ENCODE peak calls at places on chromosomes 7 and 10, in nine cellular contexts. S, Q, B, G, Y, P, K, N and O are unnamed samples. For H3K4me1, the result is how much of the 10 kb centered on the place peaks cover.

GRCh38 chr10:74227697-74228424 is 76.8 kb downstream of the ADK start:
- DNase-seq in N (no peak), G (no peak), S (no peak), B (no peak), Q (peak), Y (peak), P (no peak), K (peak), O (no peak)

GRCh38 chr7:142516038-142516501 is 233.2 kb upstream of the PRSS1 start:
- DNase-seq in K (peak), G (no peak), Y (peak), N (no peak), B (peak), Q (peak), P (no peak), S (no peak), O (no peak)

GRCh38 chr7:45718464-45719330 is 144.5 kb downstream of the ADCY1 start:
- DNase-seq in Y (peak), Q (no peak), P (no peak), N (no peak), S (no peak), B (no peak), K (no peak), G (no peak), O (no peak)

GRCh38 chr7:102883098-102883860 is 29.5 kb upstream of the LRRC17 start:
- DNase-seq in G (no peak), K (peak), Q (no peak), B (no peak), N (no peak), S (no peak), P (no peak), Y (peak), O (no peak)

GRCh38 chr10:91901784-91902677 is 7.3 kb downstream of the FGFBP3 start:
- DNase-seq in Q (no peak), Y (peak), S (no peak), K (peak), G (peak), N (no peak), B (no peak), P (peak), O (no peak)

GRCh38 chr7:142133740-142134148 is 22.2 kb downstream of the MGAM2 start:
- DNase-seq in Q (no peak), Y (no peak), N (no peak), P (no peak), G (no peak), B (no peak), S (no peak), K (no peak), O (no peak)

GRCh38 chr10:85993840-85994507 is 372.6 kb downstream of the GRID1 start:
- DNase-seq in S (no peak), Y (no peak), Q (no peak), G (no peak), K (no peak), P (no peak), B (no peak), N (no peak), O (no peak)

GRCh38 chr10:15196335-15196834 is 27.9 kb upstream of the NMT2 start:
- DNase-seq in Q (no peak), Y (no peak), B (no peak), G (no peak), S (no peak), K (no peak), N (no peak), P (no peak), O (no peak)

DNA sequence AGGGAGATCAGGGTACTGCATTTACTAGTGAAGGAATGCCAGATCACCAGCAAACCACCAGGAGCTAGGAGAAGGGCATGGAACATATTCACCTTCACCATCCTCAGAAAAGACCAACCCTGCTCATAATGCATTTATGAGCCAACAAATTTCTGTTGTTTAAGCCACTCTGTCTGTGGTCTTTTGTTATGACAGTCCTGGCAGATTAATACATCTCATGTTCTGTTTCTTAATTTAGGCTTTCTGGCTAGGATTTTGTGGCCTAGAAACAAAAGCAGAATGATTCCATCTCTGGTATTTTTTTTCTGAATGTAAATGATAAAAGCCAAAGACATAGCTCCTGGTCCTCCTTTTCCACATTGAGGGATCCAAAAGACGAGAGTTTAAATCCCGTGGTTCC is 797.9 kb downstream of the TYW1 start:
- DNase-seq in Q (no peak), K (no peak), B (no peak), S (no peak), Y (no peak), P (no peak), N (no peak), G (no peak), O (no peak)
- H3K4me3 ChIP-seq in Q (no peak), K (no peak), B (no peak), S (no peak), Y (no peak), P (no peak), N (no peak), G (no peak), O (no peak)

GRCh38 chr10:43223056-43223455 is 43.8 kb downstream of the RASGEF1A start:
- DNase-seq in G (no peak), N (no peak), K (no peak), Q (no peak), B (no peak), Y (no peak), S (no peak), P (no peak), O (no peak)

GRCh38 chr10:43222296-43222695 is 44.6 kb downstream of the RASGEF1A start:
- DNase-seq in S (peak), Q (no peak), G (no peak), B (no peak), N (no peak), P (no peak), K (no peak), Y (no peak), O (no peak)

GRCh38 chr10:43219848-43220247 is 47.0 kb downstream of the RASGEF1A start:
- DNase-seq in Y (no peak), P (no peak), G (no peak), B (no peak), N (no peak), K (no peak), S (peak), Q (no peak), O (no peak)

GRCh38 chr10:43220971-43221418 is 45.9 kb downstream of the RASGEF1A start:
- DNase-seq in B (no peak), G (no peak), Y (no peak), K (no peak), S (peak), N (peak), Q (no peak), P (no peak), O (no peak)

GRCh38 chr10:43221419-43222293 is 45.2 kb downstream of the RASGEF1A start:
- DNase-seq in B (peak), K (no peak), P (no peak), Q (no peak), G (no peak), S (peak), N (peak), Y (no peak), O (no peak)
- TF ChIP-seq CTCF in B (peak), K (no peak), P (no peak), Q (peak), G (no peak), S (no peak), N (no peak), Y (no peak), O (no peak)

DNA sequence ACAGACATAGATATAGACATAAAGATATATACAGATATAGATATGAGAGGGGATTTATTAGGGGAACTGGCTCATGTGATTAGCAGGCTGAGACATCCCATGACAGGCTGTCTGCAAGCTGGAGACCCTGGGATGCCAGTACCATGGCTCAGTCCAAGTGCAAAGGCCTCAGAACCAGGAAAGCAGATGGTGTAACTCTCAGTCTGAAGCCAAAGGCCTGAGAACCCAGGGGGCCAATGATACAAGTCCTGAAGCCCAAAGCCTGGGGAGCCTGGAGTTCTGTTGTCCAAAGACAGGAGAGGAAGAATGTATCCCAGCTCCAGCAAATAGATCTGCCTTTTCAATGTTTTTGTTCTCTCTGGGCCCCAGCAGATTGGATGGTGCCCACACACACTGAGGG is 5.5 kb downstream of the NCOA4 start:
- DNase-seq in G (no peak), N (no peak), Q (no peak), B (no peak), K (no peak), Y (no peak), P (no peak), S (no peak), O (no peak)
- H3K4me1 ChIP-seq in G (half or more), N (under half), Q (under half), B (under half), K (under half), Y (under half), P (under half), S (half or more), O (half or more)

GRCh38 chr7:39085189-39085588 is 107.5 kb downstream of the POU6F2 start:
- DNase-seq in G (no peak), S (no peak), P (no peak), B (no peak), Y (no peak), N (no peak), K (no peak), Q (no peak), O (no peak)
- H3K4me3 ChIP-seq in G (no peak), S (no peak), P (peak), B (peak), Y (no peak), N (no peak), K (no peak), Q (no peak), O (peak)

DNA sequence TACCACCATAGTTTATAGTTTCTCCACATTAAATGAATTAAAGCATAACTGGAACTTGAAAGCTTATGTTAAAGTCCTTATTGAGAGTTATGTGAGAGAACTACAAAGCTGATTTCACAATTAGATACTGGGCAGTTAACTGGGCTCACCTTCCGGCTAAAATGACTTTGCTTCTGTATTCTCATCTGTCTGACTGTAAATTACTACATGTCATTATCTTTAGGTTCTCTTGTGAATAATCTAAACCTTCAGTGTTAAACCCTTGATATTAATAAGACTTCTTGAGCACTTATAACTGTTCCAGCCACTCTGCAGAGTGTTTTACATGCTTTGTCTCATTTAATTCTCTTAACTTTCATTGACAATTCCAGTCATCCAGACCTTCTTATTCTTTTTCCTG is 3.9 kb downstream of the KLHL7 start:
- DNase-seq in N (no peak), Q (no peak), K (no peak), B (no peak), P (no peak), S (no peak), Y (no peak), G (no peak), O (no peak)
- TF ChIP-seq CTCF in N (no peak), Q (no peak), K (no peak), B (no peak), P (no peak), S (no peak), Y (no peak), G (no peak), O (no peak)

GRCh38 chr10:124074471-124075109 is 18.8 kb downstream of the CHST15 start:
- DNase-seq in Y (no peak), G (peak), K (no peak), B (no peak), Q (peak), P (no peak), S (no peak), N (no peak), O (no peak)

GRCh38 chr10:124073642-124074377 is 19.6 kb downstream of the CHST15 start:
- DNase-seq in K (no peak), B (no peak), G (no peak), Q (peak), N (no peak), S (no peak), P (no peak), Y (no peak), O (no peak)

GRCh38 chr10:124076334-124076733 is 17.1 kb downstream of the CHST15 start:
- DNase-seq in Q (no peak), K (no peak), N (no peak), S (no peak), G (no peak), Y (no peak), B (no peak), P (no peak), O (no peak)

GRCh38 chr10:124077216-124077615 is 16.2 kb downstream of the CHST15 start:
- DNase-seq in N (no peak), S (no peak), K (no peak), Y (no peak), B (no peak), P (no peak), G (no peak), Q (no peak), O (no peak)

DNA sequence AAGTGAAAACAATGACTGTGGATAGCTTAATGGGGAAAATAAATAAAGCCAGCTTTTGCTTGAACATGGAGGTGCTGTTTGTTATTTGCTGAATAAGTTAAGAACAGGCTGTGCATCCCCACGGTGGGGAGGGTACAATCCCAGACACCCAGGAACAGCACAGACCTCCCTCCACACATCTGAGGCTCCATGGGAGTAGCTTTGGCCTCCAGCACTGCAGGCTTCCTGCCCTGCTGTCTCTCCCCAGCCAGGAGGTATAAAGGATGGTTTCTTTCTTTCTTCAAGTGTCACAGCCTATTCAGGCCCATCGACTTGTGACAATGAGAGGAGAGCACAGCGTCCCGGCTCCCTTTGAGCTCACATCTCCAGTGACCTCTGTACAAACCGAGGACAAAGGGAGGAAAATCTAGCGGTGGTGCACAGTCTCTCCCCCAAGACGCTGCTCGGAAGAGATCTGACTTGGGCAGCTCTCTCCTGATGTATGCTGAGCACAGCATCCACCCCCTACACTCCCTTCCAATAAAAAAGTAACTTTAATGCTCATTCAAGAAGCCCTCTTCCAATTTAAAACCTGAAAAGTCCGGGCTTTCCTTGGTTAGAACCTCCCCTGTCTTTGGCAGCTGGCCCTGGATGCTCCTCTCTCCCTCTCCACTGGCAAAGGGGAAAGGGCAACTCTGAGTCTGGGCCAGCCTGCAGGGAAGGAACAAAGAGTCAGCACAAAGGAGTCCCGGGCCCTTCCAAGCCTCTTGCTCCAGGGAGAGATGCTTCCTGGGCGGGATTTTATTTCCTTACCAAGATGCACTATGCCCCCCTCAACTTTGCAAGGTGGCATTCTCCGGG is 18.1 kb downstream of the CHST15 start:
- DNase-seq in B (no peak), P (no peak), Q (peak), Y (no peak), G (no peak), S (no peak), N (no peak), K (no peak), O (no peak)
- H3K4me1 ChIP-seq in B (under half), P (under half), Q (half or more), Y (under half), G (under half), S (under half), N (under half), K (under half), O (under half)

GRCh38 chr10:117175901-117176534 is 21.3 kb upstream of the KCNK18 start:
- DNase-seq in Y (peak), P (no peak), B (peak), K (peak), G (peak), Q (peak), S (peak), N (no peak), O (peak)
- H3K4me3 ChIP-seq in Y (peak), P (peak), B (peak), K (no peak), G (peak), Q (no peak), S (peak), N (peak), O (peak)